ENCODE peak calls at places on chromosomes 16 and 17, in ten cellular contexts. J is dorsolateral prefrontal cortex, Q is skeletal muscle cell, D is lower leg skin, W is breast epithelium, U is HCT116, G is fibroblast of villous mesenchyme, P is ovary, B is esophagus squamous epithelium, V is stomach. S is an unnamed sample.

GRCh38 chr17:30554839-30555751 is 77.9 kb downstream of the GOSR1 start:
- DNase-seq in J (no peak), Q (no peak), D (no peak), W (no peak), U (peak; percentile 10), G (peak; percentile 21), P (no peak), B (no peak), V (peak; percentile 26), S (peak; percentile 21)

GRCh38 chr17:17070931-17071330 is 28.7 kb downstream of the MPRIP start:
- DNase-seq in J (no peak), Q (no peak), D (no peak), W (no peak), U (no peak), G (no peak), P (peak; percentile 1), B (no peak), V (no peak), S (no peak)

GRCh38 chr17:1398900-1399299 is 1.1 kb downstream of the YWHAE start:
- DNase-seq in J (no peak), Q (no peak), D (peak; percentile 19), W (no peak), U (no peak), G (no peak), P (no peak), B (no peak), V (no peak), S (peak; percentile 30)

GRCh38 chr17:73172252-73172651 is 7.4 kb downstream of the SSTR2 start:
- DNase-seq in J (no peak), Q (no peak), D (no peak), W (no peak), U (no peak), G (no peak), P (no peak), B (no peak), V (no peak), S (no peak)

GRCh38 chr16:9518054-9518453 is 426.6 kb downstream of the HAPSTR1 start:
- DNase-seq in J (no peak), Q (no peak), D (no peak), W (no peak), U (no peak), G (no peak), P (no peak), B (no peak), V (no peak), S (no peak)

GRCh38 chr17:81651692-81652091 is 4.7 kb downstream of the PDE6G start:
- DNase-seq in J (no peak), Q (peak; percentile 63), D (no peak), W (no peak), U (no peak), G (peak; percentile 75), P (no peak), B (no peak), V (no peak), S (no peak)

GRCh38 chr16:79168321-79168720 is 432.2 kb downstream of the MAF start:
- DNase-seq in J (no peak), Q (no peak), D (no peak), W (no peak), U (no peak), G (no peak), P (no peak), B (no peak), V (no peak), S (no peak)

GRCh38 chr17:72710834-72711233 is 381.7 kb downstream of the SLC39A11 start:
- DNase-seq in J (no peak), Q (no peak), D (no peak), W (no peak), U (no peak), G (peak; percentile 62), P (no peak), B (no peak), V (no peak), S (no peak)

GRCh38 chr17:7587420-7587786 is 2.5 kb downstream of the SOX15 start:
- DNase-seq in J (no peak), Q (peak; percentile 83), D (no peak), W (no peak), U (no peak), G (peak; percentile 73), P (no peak), B (no peak), V (no peak), S (no peak)

GRCh38 chr16:72092832-72093447 is 480 bp downstream of the TXNL4B start:
- DNase-seq in J (no peak), Q (peak; percentile 21), D (no peak), W (no peak), U (no peak), G (peak; percentile 72), P (no peak), B (no peak), V (no peak), S (no peak)

GRCh38 chr16:15970743-15971434 is 21.5 kb downstream of the ABCC1 start:
- DNase-seq in J (no peak), Q (no peak), D (no peak), W (no peak), U (no peak), G (no peak), P (no peak), B (no peak), V (no peak), S (no peak)

DNA sequence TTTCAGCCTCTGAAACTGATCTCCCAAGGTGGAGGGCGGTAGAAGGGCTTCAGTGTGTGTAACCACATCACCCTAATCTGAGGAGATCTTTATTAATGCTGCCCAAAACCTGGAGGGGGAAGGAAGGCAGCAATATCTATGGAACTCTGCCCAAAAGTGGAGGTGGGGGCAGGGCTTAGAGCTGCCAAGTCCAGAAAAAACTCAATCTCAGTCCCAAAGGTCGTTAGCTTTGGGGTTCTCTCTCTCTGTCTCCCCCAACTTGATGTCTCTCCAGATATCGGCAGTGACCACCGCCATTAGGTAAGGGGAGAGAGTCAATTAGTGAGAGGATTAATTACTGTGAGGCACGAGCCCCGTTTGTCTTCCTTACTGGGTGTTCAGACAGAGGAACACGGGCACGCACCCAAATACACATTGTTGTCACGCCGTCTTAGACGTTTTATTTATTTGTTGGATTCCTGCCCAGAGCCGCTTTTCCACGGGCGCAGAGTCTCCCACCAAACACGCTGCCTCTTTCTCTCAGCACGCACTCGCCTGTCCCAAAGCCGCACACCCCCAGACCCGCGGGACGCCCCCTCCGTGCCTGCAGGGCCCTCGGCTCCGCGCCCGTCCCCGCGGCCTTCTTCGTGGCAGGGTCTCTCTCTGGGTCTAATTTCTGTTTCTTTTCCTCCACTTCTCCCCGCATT is 5.4 kb upstream of the LHX1 start:
- DNase-seq in J (no peak), Q (no peak), D (no peak), W (no peak), U (no peak), G (no peak), P (no peak), B (no peak), V (no peak), S (no peak)
- H3K4me3 ChIP-seq in J (peak overlapping the region; percentile 20), Q (no peak overlapping the region), D (no peak overlapping the region), W (no peak overlapping the region), U (no peak overlapping the region), G (no peak overlapping the region), P (no peak overlapping the region), B (peak overlapping the region; percentile 52), V (peak overlapping the region; percentile 24), S (no peak overlapping the region)

GRCh38 chr16:70419384-70420327 is 19.2 kb downstream of the ST3GAL2 start:
- DNase-seq in J (no peak), Q (no peak), D (no peak), W (no peak), U (no peak), G (no peak), P (no peak), B (no peak), V (no peak), S (no peak)

GRCh38 chr16:70418993-70419318 is 19.9 kb downstream of the ST3GAL2 start:
- DNase-seq in J (no peak), Q (no peak), D (no peak), W (no peak), U (no peak), G (no peak), P (no peak), B (no peak), V (no peak), S (no peak)

GRCh38 chr16:70418274-70418992 is 20.5 kb downstream of the ST3GAL2 start:
- DNase-seq in J (no peak), Q (no peak), D (no peak), W (no peak), U (no peak), G (no peak), P (no peak), B (no peak), V (no peak), S (no peak)

GRCh38 chr16:70421473-70422311 is 17.2 kb downstream of the ST3GAL2 start:
- DNase-seq in J (no peak), Q (no peak), D (no peak), W (no peak), U (no peak), G (no peak), P (no peak), B (no peak), V (no peak), S (no peak)

DNA sequence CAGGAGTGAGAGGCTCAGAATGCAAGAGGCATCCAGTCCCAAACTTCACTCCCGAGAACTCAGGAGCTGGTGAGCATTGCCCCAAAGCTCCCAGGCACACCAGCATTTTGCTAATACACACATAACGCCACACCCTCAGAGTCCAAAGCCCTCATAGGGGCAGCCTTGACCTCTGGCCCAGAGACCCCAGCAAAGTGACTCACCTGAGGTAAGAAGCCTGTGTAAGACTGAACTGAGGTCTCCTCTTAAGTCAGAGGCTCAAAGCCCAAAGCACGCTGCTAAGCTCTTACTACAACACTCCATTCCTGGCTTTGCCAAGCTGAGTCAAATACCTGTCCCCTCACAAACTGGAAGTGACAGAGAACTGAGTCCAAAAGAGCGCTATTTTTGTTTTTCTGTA is 16.4 kb downstream of the ST3GAL2 start:
- DNase-seq in J (no peak), Q (no peak), D (no peak), W (no peak), U (no peak), G (no peak), P (no peak), B (no peak), V (no peak), S (no peak)
- H3K4me3 ChIP-seq in J (no peak overlapping the region), Q (no peak overlapping the region), D (no peak overlapping the region), W (no peak overlapping the region), U (no peak overlapping the region), G (no peak overlapping the region), P (no peak overlapping the region), B (no peak overlapping the region), V (no peak overlapping the region), S (no peak overlapping the region)

GRCh38 chr16:49498241-49499017 is 124.8 kb downstream of the C16orf78 start:
- DNase-seq in J (peak; percentile 34), Q (no peak), D (no peak), W (no peak), U (no peak), G (no peak), P (no peak), B (no peak), V (peak; percentile 1), S (no peak)
- H3K4me3 ChIP-seq in J (no peak overlapping the region), Q (no peak overlapping the region), D (no peak overlapping the region), W (no peak overlapping the region), U (no peak overlapping the region), G (no peak overlapping the region), P (no peak overlapping the region), B (no peak overlapping the region), V (no peak overlapping the region), S (no peak overlapping the region)

DNA sequence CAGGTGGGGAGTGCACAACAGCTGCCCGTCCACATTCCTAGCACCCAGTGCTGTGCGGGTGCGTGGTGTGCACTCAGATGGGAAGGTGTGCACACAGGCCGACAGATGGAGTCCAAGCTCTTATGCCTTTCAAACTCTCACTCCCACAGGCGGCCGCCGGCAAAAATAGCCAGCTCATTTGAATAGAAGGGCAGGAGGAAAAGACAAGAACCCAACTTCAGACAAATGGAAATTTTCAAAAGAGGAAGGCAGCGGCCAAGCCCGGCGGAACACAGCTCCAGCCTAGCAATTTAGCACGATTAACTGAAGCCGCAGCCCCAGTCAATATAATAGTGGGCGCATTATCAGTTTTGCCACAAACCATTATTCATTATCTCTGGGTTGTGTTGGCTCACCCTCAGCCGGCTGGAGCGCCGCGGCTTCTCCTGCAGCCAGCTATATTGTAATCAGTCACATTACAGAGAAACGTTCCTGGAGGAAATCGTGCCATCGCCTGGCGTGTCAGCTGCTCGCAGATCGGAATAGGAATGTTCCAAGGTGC is 103.9 kb upstream of the SEC14L1 start:
- DNase-seq in J (peak; percentile 83), Q (no peak), D (no peak), W (no peak), U (no peak), G (no peak), P (no peak), B (no peak), V (peak; percentile 31), S (no peak)
- H3K4me3 ChIP-seq in J (peak overlapping the region; percentile 33), Q (no peak overlapping the region), D (no peak overlapping the region), W (no peak overlapping the region), U (no peak overlapping the region), G (no peak overlapping the region), P (no peak overlapping the region), B (no peak overlapping the region), V (no peak overlapping the region), S (no peak overlapping the region)